ENCODE peak calls at places on chromosome 1, in seven cellular contexts. B is hippocampal formation, X is cardiac muscle cell, P is WTC11, V is foreskin melanocyte, I is A549, D is HEK293T. A is an unnamed sample.

GRCh38 chr1:237358555-237358954 is 316.6 kb downstream of the RYR2 start:
- DNase-seq in V (no peak), D (no peak), I (no peak), X (no peak), B (no peak), P (no peak), A (no peak)

GRCh38 chr1:74587888-74588287 is 75.5 kb upstream of the LRRC53 start:
- DNase-seq in V (no peak), B (no peak), X (no peak), P (no peak), I (no peak), D (no peak), A (no peak)

GRCh38 chr1:40948741-40949528 is 30.6 kb upstream of the CTPS1 start:
- DNase-seq in P (peak), B (peak), X (peak), D (peak), I (peak), V (peak), A (peak)

GRCh38 chr1:9900142-9901043 is 9.7 kb downstream of the CTNNBIP1 start:
- DNase-seq in P (no peak), B (peak), V (no peak), X (no peak), D (no peak), I (no peak), A (no peak)

GRCh38 chr1:50972766-50973165 is 2.7 kb downstream of the CDKN2C start:
- DNase-seq in X (no peak), I (no peak), B (no peak), P (no peak), D (no peak), V (peak), A (no peak)

GRCh38 chr1:167765496-167765895 is 43.7 kb downstream of the MPZL1 start:
- DNase-seq in D (no peak), B (no peak), V (no peak), X (no peak), I (no peak), P (no peak), A (no peak)

GRCh38 chr1:154994269-154994977 is 1.0 kb downstream of the LENEP start:
- DNase-seq in V (no peak), X (no peak), D (no peak), P (no peak), B (no peak), I (no peak), A (no peak)

GRCh38 chr1:115312752-115313151 is 25.3 kb downstream of the NGF start:
- DNase-seq in P (no peak), V (no peak), B (no peak), X (no peak), D (no peak), I (no peak), A (no peak)

GRCh38 chr1:221294244-221294643 is 415.0 kb downstream of the HLX start:
- DNase-seq in V (no peak), I (no peak), D (no peak), X (peak), P (no peak), B (no peak), A (peak)

A was measured in HuH-7.